ENCODE peak calls at places on chromosomes 13 and 19, in nine cellular contexts. N, S, E, W, Z, M, C, Y and L are unnamed samples.

GRCh38 chr19:932647-933552 is 7.1 kb downstream of the ARID3A start:
- DNase-seq in S (peak; percentile 97), C (peak; percentile 81), E (peak; percentile 61), M (no peak), Y (peak; percentile 86), N (no peak), W (no peak), Z (peak; percentile 73), L (no peak)

GRCh38 chr19:33558846-33559245 is 37.3 kb upstream of the PEPD start:
- DNase-seq in Z (no peak), E (peak; percentile 3), W (no peak), N (no peak), Y (no peak), C (no peak), S (peak; percentile 14), M (no peak), L (no peak)

GRCh38 chr13:101579291-101579802 is 126.9 kb downstream of the ITGBL1 start:
- DNase-seq in S (peak; percentile 25), N (no peak), C (no peak), M (no peak), E (peak; percentile 44), Z (no peak), Y (no peak), W (no peak), L (no peak)

GRCh38 chr13:19067767-19068166 is 113.9 kb downstream of the TUBA3C start:
- DNase-seq in E (no peak), C (no peak), W (no peak), M (no peak), N (no peak), S (no peak), Y (no peak), Z (no peak), L (no peak)

GRCh38 chr19:35257113-35257461 is 8.3 kb downstream of the LSR start:
- DNase-seq in M (no peak), Y (no peak), S (no peak), E (no peak), Z (no peak), C (no peak), W (no peak), N (no peak), L (no peak)

GRCh38 chr13:27953671-27954405 is 15.3 kb downstream of the CDX2 start:
- DNase-seq in M (peak; percentile 26), W (no peak), N (peak; percentile 76), Z (peak; percentile 80), S (peak; percentile 87), C (peak; percentile 56), Y (peak; percentile 84), E (peak; percentile 69), L (peak; percentile 8)

GRCh38 chr13:113360446-113360845 is 3.5 kb downstream of the GRTP1 start:
- DNase-seq in Y (no peak), E (no peak), C (no peak), M (no peak), W (no peak), Z (no peak), S (no peak), N (no peak), L (no peak)

GRCh38 chr19:15303105-15303780 is 29.1 kb downstream of the BRD4 start:
- DNase-seq in S (peak; percentile 58), C (no peak), W (no peak), M (no peak), Y (no peak), N (no peak), E (no peak), Z (no peak), L (no peak)

GRCh38 chr19:42396248-42396541 is 6.1 kb upstream of the CNFN start:
- DNase-seq in Y (no peak), C (no peak), Z (no peak), S (no peak), E (no peak), N (no peak), W (no peak), M (peak; percentile 67), L (no peak)

GRCh38 chr13:44932171-44932849 is 57.0 kb downstream of the NUFIP1 start:
- DNase-seq in Z (no peak), E (no peak), N (no peak), W (no peak), C (no peak), S (peak; percentile 49), M (no peak), Y (no peak), L (no peak)

GRCh38 chr13:44407379-44407778 is 33.8 kb downstream of the SERP2 start:
- DNase-seq in W (no peak), N (no peak), Y (no peak), E (no peak), S (no peak), C (no peak), M (no peak), Z (no peak), L (no peak)

GRCh38 chr13:44243198-44243852 is 130.3 kb upstream of the SERP2 start:
- DNase-seq in N (no peak), S (peak; percentile 73), M (peak; percentile 95), C (no peak), Y (no peak), Z (peak; percentile 54), E (peak; percentile 78), W (no peak), L (peak; percentile 53)

GRCh38 chr13:22926176-22927007 is 254.4 kb upstream of the SGCG start:
- DNase-seq in Y (peak; percentile 87), S (peak; percentile 28), N (no peak), M (no peak), E (no peak), W (no peak), C (peak; percentile 87), Z (peak; percentile 22), L (no peak)

GRCh38 chr19:55753401-55753800 is 5.5 kb upstream of the RFPL4A start:
- DNase-seq in Z (no peak), W (no peak), C (no peak), Y (no peak), S (no peak), E (no peak), M (no peak), N (no peak), L (no peak)

GRCh38 chr13:109790951-109791605 is 4.7 kb upstream of the IRS2 start:
- DNase-seq in Z (no peak), W (no peak), C (no peak), Y (no peak), N (peak; percentile 19), S (peak; percentile 44), E (peak; percentile 35), M (peak; percentile 91), L (no peak)

GRCh38 chr19:13163609-13164364 is 13.6 kb downstream of the IER2 start:
- DNase-seq in W (no peak), S (peak; percentile 95), N (no peak), M (peak; percentile 59), Y (peak; percentile 90), Z (peak; percentile 68), C (peak; percentile 88), E (peak; percentile 50), L (peak; percentile 12)

GRCh38 chr13:19182536-19182935 is 912 bp upstream of the TUBA3C start:
- DNase-seq in N (no peak), C (no peak), Z (no peak), S (no peak), M (no peak), E (no peak), Y (no peak), W (no peak), L (no peak)

GRCh38 chr13:62629618-62630017 is 1214.0 kb upstream of the PCDH20 start:
- DNase-seq in N (no peak), S (no peak), M (no peak), C (no peak), Z (no peak), W (no peak), Y (no peak), E (no peak), L (no peak)

GRCh38 chr13:49533011-49533410 is 37.3 kb downstream of the PHF11 start:
- DNase-seq in E (no peak), C (no peak), Z (no peak), N (no peak), W (no peak), Y (no peak), S (no peak), M (no peak), L (no peak)

GRCh38 chr13:42214445-42214844 is 57.5 kb upstream of the AKAP11 start:
- DNase-seq in Z (no peak), E (peak; percentile 21), Y (no peak), S (no peak), M (no peak), C (no peak), N (no peak), W (no peak), L (no peak)

GRCh38 chr19:44988896-44989563 is 12.2 kb upstream of the RELB start:
- DNase-seq in Z (no peak), M (peak; percentile 46), N (no peak), Y (peak; percentile 78), E (peak; percentile 35), W (peak; percentile 35), C (peak; percentile 61), S (peak; percentile 87), L (no peak)

GRCh38 chr19:14826006-14826405 is 9.0 kb downstream of the OR7A5 start:
- DNase-seq in E (peak; percentile 80), Y (no peak), Z (no peak), W (no peak), N (no peak), S (no peak), C (no peak), M (no peak), L (no peak)

GRCh38 chr13:28819748-28820098 is 416 bp upstream of the MTUS2 start:
- DNase-seq in S (peak; percentile 64), C (no peak), Z (peak; percentile 54), N (peak; percentile 9), M (no peak), W (no peak), Y (peak; percentile 74), E (no peak), L (no peak)

GRCh38 chr13:50319603-50320296 is 304.5 kb downstream of the KCNRG start:
- DNase-seq in S (peak; percentile 65), W (no peak), N (no peak), Y (no peak), C (no peak), E (peak; percentile 28), M (no peak), Z (no peak), L (no peak)

GRCh38 chr13:112790735-112791641 is 101.2 kb downstream of the ATP11A start:
- DNase-seq in S (peak; percentile 6), E (no peak), M (no peak), W (no peak), Y (no peak), Z (no peak), N (no peak), C (peak; percentile 4), L (no peak)

GRCh38 chr19:33221641-33222040 is 4.0 kb downstream of the SLC7A10 start:
- DNase-seq in Y (no peak), Z (no peak), W (no peak), E (no peak), S (peak; percentile 10), M (no peak), N (no peak), C (no peak), L (no peak)

GRCh38 chr19:5338661-5339469 is 1.7 kb downstream of the PTPRS start:
- DNase-seq in W (no peak), M (peak; percentile 19), C (no peak), S (no peak), Y (no peak), E (no peak), Z (peak; percentile 43), N (peak; percentile 33), L (no peak)